ENCODE peak calls at places on chromosomes 16 and 17, in four cellular contexts. J is A549, S is WTC11, Y is HepG2. O is an unnamed sample.
A peak's percentile ranks its signal among the peaks of the same experiment; 100 is the strongest.

GRCh38 chr16:54355251-54355650 is 68.7 kb upstream of the IRX3 start:
- DNase-seq in J (no peak), S (no peak), Y (no peak), O (no peak)

GRCh38 chr16:27595461-27595860 is 45.5 kb downstream of the KATNIP start:
- DNase-seq in J (no peak), S (no peak), Y (no peak), O (no peak)

GRCh38 chr16:48611329-48612137 is 1.6 kb upstream of the N4BP1 start:
- DNase-seq in J (no peak), S (peak; percentile 21), Y (peak; percentile 79), O (peak; percentile 25)

GRCh38 chr17:11492511-11492910 is 105.8 kb upstream of the DNAH9 start:
- DNase-seq in J (no peak), S (no peak), Y (no peak), O (no peak)

GRCh38 chr17:80348551-80349436 is 66.2 kb upstream of the ENDOV start:
- DNase-seq in J (no peak), S (no peak), Y (no peak), O (no peak)

GRCh38 chr17:78568051-78568450 is 9.1 kb downstream of the DNAH17 start:
- DNase-seq in J (no peak), S (no peak), Y (no peak), O (no peak)

GRCh38 chr17:31286587-31286986 is 10.5 kb downstream of the OMG start:
- DNase-seq in J (no peak), S (no peak), Y (no peak), O (no peak)

GRCh38 chr17:44921122-44921882 is 6.0 kb upstream of the GFAP start:
- DNase-seq in J (no peak), S (peak; percentile 65), Y (no peak), O (peak; percentile 38)

GRCh38 chr17:29051194-29051593 is 8.3 kb downstream of the PIPOX start:
- DNase-seq in J (no peak), S (no peak), Y (no peak), O (no peak)

GRCh38 chr17:37107406-37108083 is 158.8 kb downstream of the AATF start:
- DNase-seq in J (no peak), S (no peak), Y (no peak), O (no peak)

GRCh38 chr16:52556083-52556482 is 9.1 kb upstream of the TOX3 start:
- DNase-seq in J (no peak), S (no peak), Y (no peak), O (no peak)

GRCh38 chr16:6345090-6345489 is 987.6 kb upstream of the RBFOX1 start:
- DNase-seq in J (no peak), S (no peak), Y (no peak), O (peak; percentile 4)

GRCh38 chr16:50742521-50743150 is 750 bp downstream of the CYLD start:
- DNase-seq in J (no peak), S (peak; percentile 25), Y (no peak), O (peak; percentile 21)

GRCh38 chr17:78133971-78134898 is 3.7 kb downstream of the TMC8 start:
- DNase-seq in J (peak; percentile 79), S (peak; percentile 89), Y (peak; percentile 83), O (peak; percentile 73)

GRCh38 chr16:52099382-52099781 is 447.6 kb downstream of the TOX3 start:
- DNase-seq in J (no peak), S (no peak), Y (peak; percentile 38), O (no peak)

GRCh38 chr17:284676-285355 is 67.8 kb downstream of the RPH3AL start:
- DNase-seq in J (no peak), S (no peak), Y (no peak), O (no peak)

GRCh38 chr16:30748634-30749445 is 615 bp downstream of the PHKG2 start:
- DNase-seq in J (peak; percentile 46), S (peak; percentile 65), Y (no peak), O (peak; percentile 64)

GRCh38 chr17:72411124-72411563 is 290.3 kb downstream of the SOX9 start:
- DNase-seq in J (no peak), S (no peak), Y (no peak), O (no peak)

GRCh38 chr17:47700471-47701449 is 6.8 kb downstream of the TBKBP1 start:
- DNase-seq in J (no peak), S (no peak), Y (no peak), O (no peak)

GRCh38 chr16:27977966-27978365 is 85.5 kb downstream of the GSG1L start:
- DNase-seq in J (no peak), S (no peak), Y (no peak), O (no peak)

GRCh38 chr16:53022374-53022773 is 30.3 kb downstream of the CHD9NB start:
- DNase-seq in J (peak; percentile 69), S (peak; percentile 51), Y (peak; percentile 63), O (peak; percentile 64)

GRCh38 chr17:55654821-55655220 is 67.8 kb downstream of the TMEM100 start:
- DNase-seq in J (no peak), S (no peak), Y (no peak), O (no peak)

GRCh38 chr17:35294756-35295155 is 51.9 kb downstream of the SLFN5 start:
- DNase-seq in J (no peak), S (no peak), Y (no peak), O (no peak)

GRCh38 chr17:61284174-61284573 is 115.5 kb upstream of the TBX2 start:
- DNase-seq in J (no peak), S (no peak), Y (no peak), O (no peak)

GRCh38 chr17:11899494-11899893 is 97.8 kb downstream of the ZNF18 start:
- DNase-seq in J (no peak), S (no peak), Y (no peak), O (peak; percentile 12)

GRCh38 chr17:50935201-50936124 is 69.3 kb upstream of the TOB1 start:
- DNase-seq in J (peak; percentile 97), S (no peak), Y (peak; percentile 63), O (no peak)

GRCh38 chr17:38685485-38685884 is 10.7 kb upstream of the EPOP start:
- DNase-seq in J (no peak), S (no peak), Y (no peak), O (no peak)
- TF ChIP-seq HMGXB4 in J (no peak), S (no peak), Y (no peak), O (no peak)

GRCh38 chr16:1781758-1782407 is 488 bp downstream of the SPSB3 start:
- DNase-seq in J (peak; percentile 35), S (peak; percentile 42), Y (no peak), O (no peak)
- TF ChIP-seq HMGXB4 in J (no peak), S (no peak), Y (no peak), O (no peak)

GRCh38 chr16:1778200-1779179 is 3.9 kb downstream of the SPSB3 start:
- DNase-seq in J (no peak), S (no peak), Y (no peak), O (no peak)

GRCh38 chr16:1776672-1776955 is 3.7 kb upstream of the MRPS34 start:
- DNase-seq in J (no peak), S (no peak), Y (no peak), O (no peak)

GRCh38 chr16:1775846-1776671 is 3.1 kb upstream of the MRPS34 start:
- DNase-seq in J (no peak), S (no peak), Y (no peak), O (no peak)

GRCh38 chr16:1777375-1778199 is 4.7 kb upstream of the MRPS34 start:
- DNase-seq in J (no peak), S (no peak), Y (no peak), O (no peak)

GRCh38 chr16:1776991-1777374 is 4.0 kb upstream of the MRPS34 start:
- DNase-seq in J (no peak), S (no peak), Y (no peak), O (no peak)
- TF ChIP-seq HMGXB4 in J (no peak), S (no peak), Y (no peak), O (no peak)

GRCh38 chr17:5370411-5370810 is 49.1 kb downstream of the NUP88 start:
- DNase-seq in J (no peak), S (no peak), Y (no peak), O (no peak)
- TF ChIP-seq HMGXB4 in J (no peak), S (no peak), Y (no peak), O (no peak)

GRCh38 chr17:19002805-19003542 is 1.6 kb downstream of the FAM83G start:
- DNase-seq in J (no peak), S (no peak), Y (no peak), O (no peak)

GRCh38 chr17:18999394-18999793 is 5.2 kb downstream of the FAM83G start:
- DNase-seq in J (no peak), S (no peak), Y (no peak), O (no peak)

GRCh38 chr17:19002191-19002590 is 2.4 kb downstream of the FAM83G start:
- DNase-seq in J (no peak), S (no peak), Y (no peak), O (no peak)

GRCh38 chr17:18999911-19000310 is 4.7 kb downstream of the FAM83G start:
- DNase-seq in J (no peak), S (no peak), Y (no peak), O (no peak)

GRCh38 chr17:19000531-19001011 is 4.0 kb downstream of the FAM83G start:
- DNase-seq in J (no peak), S (no peak), Y (no peak), O (peak; percentile 22)
- TF ChIP-seq HMGXB4 in J (no peak), S (no peak), Y (no peak), O (no peak)

DNA sequence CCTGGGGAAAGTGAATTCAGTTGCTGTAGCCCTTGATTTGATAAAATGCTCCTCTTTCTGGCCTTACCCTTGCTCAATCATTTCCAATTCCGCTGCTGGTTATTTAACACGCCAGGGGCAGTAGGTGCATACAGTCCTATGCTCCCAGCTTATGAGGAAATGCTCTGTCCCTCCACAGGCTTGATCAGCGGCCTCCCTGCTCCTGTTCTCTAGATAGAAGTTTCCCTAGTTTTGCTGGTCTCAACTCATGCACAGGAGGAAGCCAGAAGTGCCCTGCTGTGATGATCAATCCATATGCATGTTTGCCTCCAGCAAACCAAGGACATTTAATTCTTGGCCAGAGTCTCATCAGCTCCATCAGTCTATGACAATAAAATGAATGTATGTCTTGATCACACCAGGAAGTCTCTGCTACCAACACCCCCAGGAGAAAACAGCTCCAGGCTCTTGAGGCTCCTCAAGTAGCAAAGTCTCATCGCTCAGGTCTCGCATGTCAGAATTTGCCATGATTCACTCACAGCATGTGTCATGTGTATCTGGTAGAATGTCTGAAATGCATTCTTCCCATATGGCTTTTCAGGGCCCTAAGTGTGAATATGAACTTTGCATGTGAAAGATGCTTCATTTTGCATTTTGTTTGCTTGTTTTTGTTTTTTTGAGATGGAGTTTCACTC is 208.9 kb downstream of the CDH13 start:
- DNase-seq in J (no peak), S (no peak), Y (no peak), O (no peak)
- TF ChIP-seq HMGXB4 in J (no peak), S (no peak), Y (no peak), O (no peak)

GRCh38 chr17:41914358-41914766 is 4.4 kb downstream of the ACLY start:
- DNase-seq in J (no peak), S (no peak), Y (peak; percentile 65), O (no peak)
- TF ChIP-seq HMGXB4 in J (no peak), S (no peak), Y (peak; percentile 14), O (no peak)

O was measured in K562.